ENCODE peak calls at places on chromosomes 2 and 18, in eight cellular contexts. P is colonic mucosa, B is heart right ventricle, V is GM23248, R is astrocyte, S is testis, Q is dorsolateral prefrontal cortex, T is small intestine. F is an unnamed sample.

GRCh38 chr18:3217930-3218647 is 1.7 kb downstream of the MYOM1 start:
- DNase-seq in P (peak; percentile 80), B (no peak), V (peak; percentile 15), R (no peak), S (no peak), Q (no peak), T (peak; percentile 97), F (no peak)

GRCh38 chr2:240374085-240374907 is 61.2 kb upstream of the GPC1 start:
- DNase-seq in P (peak; percentile 43), B (peak; percentile 70), V (peak; percentile 96), R (peak; percentile 92), S (peak; percentile 93), Q (no peak), T (no peak), F (peak; percentile 93)

GRCh38 chr2:240994161-240994896 is 4.1 kb upstream of the SNED1 start:
- DNase-seq in P (no peak), B (no peak), V (no peak), R (no peak), S (peak; percentile 58), Q (no peak), T (no peak), F (peak; percentile 74)

GRCh38 chr2:209331291-209331844 is 92.5 kb upstream of the MAP2 start:
- DNase-seq in P (no peak), B (no peak), V (peak; percentile 58), R (peak; percentile 30), S (peak; percentile 22), Q (no peak), T (no peak), F (no peak)

GRCh38 chr18:62426191-62426488 is 96.7 kb upstream of the ZCCHC2 start:
- DNase-seq in P (no peak), B (no peak), V (no peak), R (no peak), S (no peak), Q (no peak), T (no peak), F (no peak)

GRCh38 chr2:203327918-203328734 is at the start of gene ABI2:
- DNase-seq in P (peak; percentile 87), B (peak; percentile 90), V (peak; percentile 85), R (peak; percentile 60), S (peak; percentile 91), Q (peak; percentile 82), T (peak; percentile 60), F (peak; percentile 95)

GRCh38 chr2:206800501-206801416 is 35.4 kb downstream of the FASTKD2 start:
- DNase-seq in P (peak; percentile 56), B (peak; percentile 21), V (peak; percentile 87), R (peak; percentile 51), S (peak; percentile 78), Q (peak; percentile 81), T (peak; percentile 85), F (peak; percentile 78)

GRCh38 chr2:16226942-16227664 is 286.8 kb downstream of the MYCN start:
- DNase-seq in P (no peak), B (peak; percentile 23), V (no peak), R (no peak), S (no peak), Q (no peak), T (no peak), F (no peak)

GRCh38 chr2:133371286-133371685 is 197.0 kb downstream of the NCKAP5 start:
- DNase-seq in P (no peak), B (no peak), V (no peak), R (no peak), S (no peak), Q (no peak), T (no peak), F (no peak)
- H3K4me3 ChIP-seq in P (no peak overlapping the region), B (no peak overlapping the region), V (no peak overlapping the region), R (no peak overlapping the region), S (no peak overlapping the region), Q (no peak overlapping the region), T (no peak overlapping the region), F (no peak overlapping the region)

GRCh38 chr2:224668123-224668909 is 47.8 kb downstream of the CCDC195 start:
- DNase-seq in P (no peak), B (no peak), V (no peak), R (no peak), S (no peak), Q (no peak), T (no peak), F (no peak)

GRCh38 chr2:224671731-224672130 is 44.4 kb downstream of the CCDC195 start:
- DNase-seq in P (no peak), B (no peak), V (no peak), R (no peak), S (no peak), Q (no peak), T (no peak), F (no peak)

GRCh38 chr2:224669449-224669848 is 46.7 kb downstream of the CCDC195 start:
- DNase-seq in P (no peak), B (no peak), V (peak; percentile 65), R (peak; percentile 6), S (no peak), Q (no peak), T (no peak), F (no peak)

GRCh38 chr2:224666951-224667553 is 49.1 kb downstream of the CCDC195 start:
- DNase-seq in P (no peak), B (no peak), V (no peak), R (no peak), S (no peak), Q (no peak), T (no peak), F (no peak)
- H3K4me3 ChIP-seq in P (no peak overlapping the region), B (no peak overlapping the region), V (no peak overlapping the region), R (no peak overlapping the region), S (no peak overlapping the region), Q (no peak overlapping the region), T (no peak overlapping the region), F (no peak overlapping the region)

GRCh38 chr2:129877795-129878775 is 101.4 kb upstream of the RAB6C start:
- DNase-seq in P (peak; percentile 22), B (no peak), V (peak; percentile 68), R (peak; percentile 41), S (peak; percentile 38), Q (peak; percentile 57), T (peak; percentile 8), F (no peak)
- H3K4me3 ChIP-seq in P (peak overlapping the region; percentile 26), B (peak overlapping the region; percentile 70), V (peak overlapping the region; percentile 33), R (peak overlapping the region; percentile 49), S (peak overlapping the region; percentile 82), Q (peak overlapping the region; percentile 70), T (peak overlapping the region; percentile 11), F (peak overlapping the region; percentile 36)

DNA sequence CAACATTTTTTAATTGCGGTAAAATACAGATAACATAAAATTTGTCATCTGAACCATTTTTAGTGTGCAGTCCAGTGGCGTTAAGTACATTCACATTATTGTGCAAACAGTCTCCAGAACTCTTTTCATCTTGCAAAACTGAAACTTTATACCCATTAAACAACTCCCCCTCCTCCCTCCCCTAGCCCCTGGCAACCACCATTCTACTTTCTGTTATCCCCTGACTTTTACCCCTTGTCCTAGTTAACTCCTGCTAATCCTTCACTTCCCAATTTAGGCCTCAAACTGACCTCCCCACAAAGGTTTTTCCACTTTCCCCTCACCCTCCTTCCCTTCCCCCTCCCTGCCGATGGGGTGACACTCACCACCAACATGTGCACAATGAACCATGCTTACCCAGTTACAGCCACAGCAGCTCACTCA is 54.7 kb downstream of the KIAA2012 start:
- DNase-seq in P (no peak), B (no peak), V (no peak), R (no peak), S (no peak), Q (no peak), T (no peak), F (no peak)
- H3K4me3 ChIP-seq in P (no peak overlapping the region), B (no peak overlapping the region), V (no peak overlapping the region), R (no peak overlapping the region), S (no peak overlapping the region), Q (no peak overlapping the region), T (no peak overlapping the region), F (no peak overlapping the region)

GRCh38 chr2:19355416-19355821 is 3.0 kb downstream of the OSR1 start:
- DNase-seq in P (no peak), B (no peak), V (peak; percentile 82), R (no peak), S (no peak), Q (no peak), T (no peak), F (no peak)
- H3K4me3 ChIP-seq in P (no peak overlapping the region), B (no peak overlapping the region), V (peak overlapping the region; percentile 85), R (no peak overlapping the region), S (no peak overlapping the region), Q (no peak overlapping the region), T (no peak overlapping the region), F (peak overlapping the region; percentile 99)

GRCh38 chr2:47310801-47311560 is 92.0 kb upstream of the MSH2 start:
- DNase-seq in P (peak; percentile 65), B (peak; percentile 52), V (no peak), R (no peak), S (peak; percentile 79), Q (peak; percentile 92), T (peak; percentile 72), F (no peak)
- H3K4me3 ChIP-seq in P (no peak overlapping the region), B (no peak overlapping the region), V (no peak overlapping the region), R (no peak overlapping the region), S (no peak overlapping the region), Q (peak overlapping the region; percentile 48), T (no peak overlapping the region), F (no peak overlapping the region)

DNA sequence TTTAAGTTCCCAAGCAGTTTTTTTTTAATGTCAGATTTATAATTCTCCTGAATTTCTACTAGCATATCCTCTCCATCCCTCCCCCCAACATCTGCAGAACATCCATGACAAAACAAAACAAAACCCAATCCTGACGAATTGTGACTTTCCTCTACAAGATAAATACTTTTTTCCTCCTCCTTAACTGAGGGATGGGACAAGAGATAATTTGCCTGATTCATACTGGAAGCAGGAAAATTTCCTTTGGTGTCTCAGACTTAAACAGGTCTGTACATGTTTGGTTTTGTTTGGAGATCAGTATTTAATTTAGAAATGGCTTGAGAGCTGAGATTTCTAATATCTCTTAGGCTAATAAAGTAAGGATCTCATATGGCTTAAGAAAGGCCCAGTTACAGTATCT is 2.2 kb downstream of the CAVIN2 start:
- DNase-seq in P (no peak), B (no peak), V (peak; percentile 26), R (no peak), S (no peak), Q (no peak), T (no peak), F (no peak)
- H3K4me3 ChIP-seq in P (no peak overlapping the region), B (peak overlapping the region; percentile 62), V (peak overlapping the region; percentile 35), R (no peak overlapping the region), S (peak overlapping the region; percentile 47), Q (peak overlapping the region; percentile 56), T (no peak overlapping the region), F (no peak overlapping the region)

GRCh38 chr2:109129921-109130725 is 1.1 kb downstream of the SH3RF3 start:
- DNase-seq in P (no peak), B (peak; percentile 19), V (peak; percentile 49), R (peak; percentile 7), S (peak; percentile 19), Q (no peak), T (no peak), F (peak; percentile 82)

GRCh38 chr2:109128466-109129355 is at the start of gene SH3RF3:
- DNase-seq in P (peak; percentile 38), B (peak; percentile 70), V (peak; percentile 77), R (peak; percentile 59), S (peak; percentile 43), Q (no peak), T (no peak), F (peak; percentile 86)

GRCh38 chr2:109130726-109130995 is 1.7 kb downstream of the SH3RF3 start:
- DNase-seq in P (no peak), B (no peak), V (peak; percentile 17), R (no peak), S (no peak), Q (no peak), T (no peak), F (no peak)

GRCh38 chr2:109128048-109128465 is 948 bp upstream of the SH3RF3 start:
- DNase-seq in P (peak; percentile 66), B (peak; percentile 85), V (peak; percentile 93), R (peak; percentile 77), S (peak; percentile 87), Q (peak; percentile 76), T (peak; percentile 26), F (peak; percentile 89)

GRCh38 chr2:109129356-109129920 is 433 bp downstream of the SH3RF3 start:
- DNase-seq in P (peak; percentile 21), B (peak; percentile 53), V (peak; percentile 66), R (peak; percentile 21), S (peak; percentile 44), Q (no peak), T (no peak), F (peak; percentile 60)
- H3K4me3 ChIP-seq in P (peak overlapping the region; percentile 70), B (peak overlapping the region; percentile 67), V (peak overlapping the region; percentile 87), R (peak overlapping the region; percentile 64), S (peak overlapping the region; percentile 68), Q (peak overlapping the region; percentile 71), T (peak overlapping the region; percentile 54), F (peak overlapping the region; percentile 81)